ENCODE peak calls at places on chromosomes 4 and X, in five cellular contexts. X, L, K, O and M are unnamed samples. For H3K27me3, H3K4me1 and H3K36me3, the result is how much of the 10 kb centered on the place peaks cover.

GRCh38 chr4:83266689-83267088 is 17.9 kb downstream of the COQ2 start:
- DNase-seq in X (no peak), L (no peak), K (no peak), O (no peak), M (no peak)

GRCh38 chr4:101171747-101172146 is 175.6 kb downstream of the PPP3CA start:
- DNase-seq in O (no peak), X (no peak), K (no peak), L (no peak), M (no peak)

GRCh38 chr4:151922306-151922705 is 161.5 kb upstream of the GATB start:
- DNase-seq in L (no peak), O (no peak), K (no peak), X (no peak), M (no peak)

GRCh38 chr4:71338846-71339593 is at the start of gene SLC4A4:
- DNase-seq in K (no peak), O (no peak), X (no peak), L (no peak), M (no peak)

GRCh38 chr4:1200425-1201035 is 28.1 kb upstream of the SPON2 start:
- DNase-seq in L (peak), K (no peak), O (peak), X (no peak), M (no peak)

GRCh38 chrX:22310779-22311178 is 38.1 kb downstream of the CBLL2 start:
- DNase-seq in L (no peak), K (no peak), X (no peak), O (no peak), M (no peak)

GRCh38 chr4:51831133-51831532 is 11.8 kb upstream of the DCUN1D4 start:
- DNase-seq in X (peak), K (peak), L (no peak), O (peak), M (peak)

GRCh38 chr4:8435656-8436121 is 4.8 kb downstream of the ACOX3 start:
- DNase-seq in O (no peak), X (no peak), L (no peak), K (no peak), M (no peak)

GRCh38 chr4:37719021-37719420 is 32.8 kb upstream of the RELL1 start:
- DNase-seq in O (no peak), X (no peak), L (no peak), K (no peak), M (no peak)

GRCh38 chr4:142405021-142405991 is 440.8 kb downstream of the INPP4B start:
- DNase-seq in O (peak), X (peak), K (peak), L (no peak), M (peak)

GRCh38 chr4:104615496-104615895 is 120.8 kb upstream of the CXXC4 start:
- DNase-seq in O (no peak), X (no peak), L (no peak), K (no peak), M (no peak)

GRCh38 chr4:139524062-139524631 is 31.9 kb downstream of the SETD7 start:
- DNase-seq in L (no peak), O (no peak), X (no peak), K (no peak), M (no peak)

GRCh38 chr4:130110760-130111159 is 1014.8 kb downstream of the C4orf33 start:
- DNase-seq in K (no peak), X (no peak), O (no peak), L (no peak), M (no peak)

GRCh38 chr4:135319685-135320084 is 1118.1 kb upstream of the PABPC4L start:
- DNase-seq in K (no peak), L (no peak), X (no peak), O (no peak), M (no peak)

GRCh38 chr4:169619518-169619957 is 840 bp upstream of the CLCN3 start:
- DNase-seq in O (peak), L (no peak), K (peak), X (no peak), M (peak)

GRCh38 chr4:103091601-103092223 is 7.9 kb downstream of the BDH2 start:
- DNase-seq in L (no peak), X (no peak), O (peak), K (no peak), M (no peak)

GRCh38 chrX:111868726-111869638 is 7.0 kb upstream of the TRPC5OS start:
- DNase-seq in L (no peak), O (no peak), K (no peak), X (no peak), M (no peak)

GRCh38 chr4:44984083-44984482 is 257.7 kb upstream of the GNPDA2 start:
- DNase-seq in O (no peak), L (no peak), X (no peak), K (no peak), M (no peak)

GRCh38 chrX:71953946-71954345 is 43.3 kb downstream of the NHSL2 start:
- DNase-seq in K (no peak), O (no peak), L (no peak), X (no peak), M (no peak)

GRCh38 chr4:103934178-103934789 is 214.5 kb upstream of the TACR3 start:
- DNase-seq in O (peak), X (no peak), L (no peak), K (no peak), M (no peak)

GRCh38 chrX:103533428-103534216 is 14.3 kb upstream of the RAB40A start:
- DNase-seq in L (peak), O (peak), K (peak), X (peak), M (peak)

GRCh38 chr4:173535932-173536331 is 5.9 kb upstream of the HAND2 start:
- DNase-seq in O (no peak), X (no peak), L (no peak), K (no peak), M (no peak)

GRCh38 chrX:105375816-105376215 is 155.3 kb upstream of the TEX13A start:
- DNase-seq in L (no peak), X (no peak), K (no peak), O (no peak), M (no peak)

GRCh38 chrX:37871626-37872302 is 24.4 kb upstream of the DYNLT3 start:
- DNase-seq in O (no peak), X (no peak), K (no peak), L (no peak), M (no peak)

GRCh38 chr4:113574636-113575103 is 186.9 kb downstream of the CAMK2D start:
- DNase-seq in O (no peak), K (no peak), L (no peak), X (no peak), M (no peak)

GRCh38 chr4:3651267-3651846 is 114.8 kb upstream of the ADRA2C start:
- DNase-seq in K (no peak), X (no peak), O (no peak), L (no peak), M (no peak)

GRCh38 chr4:3654036-3654807 is 112.0 kb upstream of the ADRA2C start:
- DNase-seq in L (no peak), K (no peak), O (no peak), X (no peak), M (no peak)

GRCh38 chr4:3655485-3656429 is 110.4 kb upstream of the ADRA2C start:
- DNase-seq in K (no peak), O (no peak), X (no peak), L (no peak), M (no peak)

GRCh38 chr4:3649491-3649890 is 116.7 kb upstream of the ADRA2C start:
- DNase-seq in L (no peak), X (no peak), K (no peak), O (no peak), M (no peak)

DNA sequence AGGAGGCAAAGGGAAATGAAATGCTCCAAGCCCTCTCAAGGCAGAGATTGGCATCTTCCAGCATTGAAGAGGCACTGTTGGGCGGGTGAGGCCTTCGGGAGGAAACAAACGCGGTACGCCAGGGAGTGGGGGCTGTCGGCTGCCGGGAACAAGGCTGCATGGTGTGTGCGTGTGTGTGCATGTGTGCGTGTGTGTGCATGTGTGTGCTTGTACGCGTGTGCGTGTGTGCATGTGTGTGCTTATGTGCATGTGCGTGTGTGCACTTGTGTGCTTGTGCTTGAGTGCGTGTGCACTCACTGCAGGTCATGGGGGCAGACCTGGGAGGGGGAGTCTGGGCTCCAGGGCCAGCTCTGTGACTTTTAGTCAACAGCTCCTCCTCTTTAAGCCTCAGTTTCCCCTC is 113.6 kb upstream of the ADRA2C start:
- DNase-seq in L (no peak), X (no peak), K (no peak), O (no peak), M (no peak)
- H3K27me3 ChIP-seq in L (half or more), X (under half), K (under half), O (under half), M (under half)

DNA sequence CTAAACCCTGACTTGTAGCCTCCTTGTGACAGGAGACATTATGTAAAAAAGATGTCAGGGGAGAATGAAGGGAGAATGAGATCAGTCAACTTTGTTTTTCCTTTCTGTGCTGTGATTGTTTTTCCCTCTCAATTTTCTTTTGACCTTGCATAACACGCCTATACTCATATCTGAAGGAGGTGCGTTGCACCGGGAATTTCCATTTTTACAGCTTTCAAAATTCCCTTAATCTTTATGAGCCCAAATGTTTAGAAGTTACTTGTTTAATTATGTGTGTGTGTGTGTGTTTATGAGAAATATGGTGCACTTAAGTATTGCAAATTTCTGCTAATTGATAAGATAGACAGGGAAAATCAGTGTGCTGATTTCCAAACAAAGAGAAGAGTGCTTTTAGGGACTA is 21.6 kb downstream of the SYNPO2 start:
- DNase-seq in X (no peak), K (no peak), L (no peak), O (no peak), M (no peak)
- H3K4me1 ChIP-seq in X (under half), K (under half), L (under half), O (under half), M (under half)

DNA sequence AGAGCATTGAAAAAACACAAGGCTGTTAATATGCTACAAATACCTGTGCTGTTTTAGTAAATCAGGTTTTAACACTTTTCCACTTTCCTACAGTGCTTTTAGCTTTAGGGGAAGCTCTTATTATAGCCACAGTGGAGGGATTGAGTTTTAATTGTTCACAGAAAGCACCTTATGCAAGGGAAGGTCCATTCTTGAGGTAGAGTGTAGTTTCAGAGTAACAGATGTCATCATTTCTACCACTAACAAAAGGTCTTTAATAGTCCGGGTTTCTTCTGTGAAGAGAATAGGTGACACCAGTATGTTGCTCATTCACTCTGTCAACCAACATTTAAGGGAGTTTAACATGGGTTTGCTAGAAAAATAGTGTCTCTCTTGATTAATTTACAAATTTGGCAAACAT is 104.4 kb downstream of the STIM2 start:
- DNase-seq in X (no peak), K (no peak), L (no peak), O (no peak), M (no peak)
- H3K36me3 ChIP-seq in X (under half), K (under half), L (under half), O (under half), M (under half)

GRCh38 chr4:120922390-120923200 is at the start of gene PRDM5:
- DNase-seq in O (peak), L (no peak), X (peak), K (no peak), M (peak)
- H3K27me3 ChIP-seq in O (under half), L (under half), X (under half), K (under half), M (under half)